ENCODE peak calls at places on chromosomes 2 and 18, in eight cellular contexts. A is SK-N-SH, C is HCT116, U is GM12878, M is endothelial cell of umbilical vein, Q is K562, B is H1, Y is HepG2. Z is an unnamed sample.

GRCh38 chr2:71962350-71962749 is 185.3 kb downstream of the CYP26B1 start:
- DNase-seq in U (no peak), Q (no peak), M (no peak), A (no peak), Y (no peak), B (no peak), C (no peak), Z (no peak)

GRCh38 chr18:63741769-63742168 is 33.4 kb upstream of the SERPINB7 start:
- DNase-seq in Q (no peak), Y (no peak), C (no peak), A (no peak), U (no peak), B (no peak), M (no peak), Z (peak; percentile 70)

GRCh38 chr2:230795856-230796255 is 68.9 kb upstream of the ITM2C start:
- DNase-seq in U (no peak), M (no peak), Q (no peak), C (no peak), A (no peak), Y (no peak), B (no peak), Z (no peak)

GRCh38 chr2:173307287-173307686 is 47.4 kb upstream of the CDCA7 start:
- DNase-seq in A (no peak), Q (no peak), C (no peak), B (no peak), U (peak; percentile 50), M (peak; percentile 12), Y (no peak), Z (no peak)

GRCh38 chr2:133382561-133382960 is 185.7 kb downstream of the NCKAP5 start:
- DNase-seq in Y (no peak), C (no peak), B (no peak), Q (no peak), M (no peak), A (no peak), U (no peak), Z (no peak)

GRCh38 chr2:211751853-211752252 is 786.7 kb downstream of the ERBB4 start:
- DNase-seq in Y (no peak), A (no peak), Q (no peak), M (peak; percentile 48), U (no peak), C (no peak), B (no peak), Z (no peak)

GRCh38 chr18:28189400-28190239 is 12.7 kb upstream of the CDH2 start:
- DNase-seq in A (peak; percentile 25), C (peak; percentile 23), U (peak; percentile 5), M (peak; percentile 73), Q (peak; percentile 18), Y (peak; percentile 54), B (no peak), Z (peak; percentile 1)

GRCh38 chr2:226831266-226831665 is 4.6 kb upstream of the RHBDD1 start:
- DNase-seq in A (no peak), B (no peak), Q (no peak), M (no peak), U (no peak), Y (no peak), C (no peak), Z (no peak)

GRCh38 chr18:13096232-13096631 is 105.1 kb downstream of the CEP192 start:
- DNase-seq in B (no peak), Q (no peak), Y (no peak), C (no peak), M (no peak), U (no peak), A (no peak), Z (no peak)

GRCh38 chr2:27705851-27706622 is 42.3 kb downstream of the SLC4A1AP start:
- DNase-seq in M (peak; percentile 89), A (no peak), Y (peak; percentile 53), C (peak; percentile 80), B (no peak), U (no peak), Q (no peak), Z (no peak)

GRCh38 chr18:50507120-50507590 is 52.7 kb upstream of the MAPK4 start:
- DNase-seq in Y (peak; percentile 13), Q (peak; percentile 49), M (no peak), A (peak; percentile 61), B (peak; percentile 29), U (no peak), C (no peak), Z (no peak)

GRCh38 chr2:65654496-65654895 is 222.1 kb upstream of the SPRED2 start:
- DNase-seq in Y (no peak), A (no peak), C (no peak), B (no peak), Q (no peak), M (no peak), U (no peak), Z (no peak)

DNA sequence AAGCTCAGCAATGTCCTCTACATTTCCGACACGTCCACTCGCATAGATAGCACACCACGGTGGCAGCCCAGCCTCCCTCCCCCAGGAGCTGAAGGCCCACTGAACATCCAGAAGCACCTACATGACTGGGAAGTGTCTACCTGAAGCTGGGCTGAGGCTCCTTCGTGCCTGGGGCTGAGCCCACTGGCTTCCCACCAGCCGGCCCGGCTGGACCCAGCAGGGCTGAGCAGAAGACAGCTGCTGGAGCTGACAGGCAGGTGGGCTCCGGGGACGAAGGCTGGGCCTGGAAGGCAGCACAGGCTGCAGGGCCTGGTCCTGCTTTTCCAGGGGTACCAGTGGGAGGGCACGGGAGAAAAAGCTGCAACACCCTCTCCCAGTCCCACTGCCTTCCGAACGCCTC is 13.5 kb downstream of the SDC1 start:
- DNase-seq in Q (no peak), B (no peak), M (no peak), U (no peak), Y (no peak), C (no peak), A (no peak), Z (no peak)
- H3K9ac ChIP-seq in Q (no peak overlapping the region), B (no peak overlapping the region), M (no peak overlapping the region), U (no peak overlapping the region), Y (no peak overlapping the region), C (no peak overlapping the region), A (no peak overlapping the region), Z (no peak overlapping the region)

GRCh38 chr18:71239111-71239624 is 950.3 kb downstream of the SOCS6 start:
- DNase-seq in U (no peak), Q (no peak), A (no peak), M (no peak), Y (no peak), B (no peak), C (no peak), Z (no peak)

GRCh38 chr18:71242981-71243380 is 954.1 kb downstream of the SOCS6 start:
- DNase-seq in Y (no peak), B (peak; percentile 15), A (no peak), Q (no peak), U (no peak), C (no peak), M (no peak), Z (no peak)

GRCh38 chr18:71233177-71233576 is 944.3 kb downstream of the SOCS6 start:
- DNase-seq in Q (no peak), B (no peak), C (no peak), M (no peak), A (no peak), Y (no peak), U (no peak), Z (no peak)

GRCh38 chr18:71237636-71238035 is 948.8 kb downstream of the SOCS6 start:
- DNase-seq in M (no peak), U (no peak), C (no peak), A (no peak), B (no peak), Y (no peak), Q (no peak), Z (no peak)
- H3K9me3 ChIP-seq in M (no peaks in the 10 kb centered on the region), U (no peaks in the 10 kb centered on the region), C (peaks cover 10% of the 10 kb centered on the region), A (no peaks in the 10 kb centered on the region), B (peaks cover 57% of the 10 kb centered on the region), Y (no peaks in the 10 kb centered on the region), Q (no peaks in the 10 kb centered on the region), Z (no peaks in the 10 kb centered on the region)

GRCh38 chr2:105376789-105377231 is 22.0 kb downstream of the FHL2 start:
- DNase-seq in Y (no peak), U (no peak), M (peak; percentile 89), A (no peak), B (no peak), C (no peak), Q (no peak), Z (no peak)

GRCh38 chr2:105376010-105376409 is 22.8 kb downstream of the FHL2 start:
- DNase-seq in M (peak; percentile 6), C (no peak), B (no peak), U (no peak), A (no peak), Y (no peak), Q (no peak), Z (no peak)

GRCh38 chr2:105373895-105374401 is 24.9 kb downstream of the FHL2 start:
- DNase-seq in A (no peak), M (no peak), B (no peak), Q (no peak), U (peak; percentile 66), Y (no peak), C (no peak), Z (no peak)

GRCh38 chr2:105373344-105373781 is 25.5 kb downstream of the FHL2 start:
- DNase-seq in U (no peak), M (no peak), Y (peak; percentile 35), Q (no peak), A (no peak), C (no peak), B (no peak), Z (no peak)

GRCh38 chr2:105375001-105375561 is 23.8 kb downstream of the FHL2 start:
- DNase-seq in Y (no peak), C (no peak), U (no peak), Q (no peak), M (peak; percentile 46), B (no peak), A (no peak), Z (no peak)
- TF ChIP-seq POLR2AphosphoS5 in Y (no peak), C (no peak), U (no peak), Q (no peak), M (peak; percentile 38), B (no peak), A (no peak), Z (no peak)

DNA sequence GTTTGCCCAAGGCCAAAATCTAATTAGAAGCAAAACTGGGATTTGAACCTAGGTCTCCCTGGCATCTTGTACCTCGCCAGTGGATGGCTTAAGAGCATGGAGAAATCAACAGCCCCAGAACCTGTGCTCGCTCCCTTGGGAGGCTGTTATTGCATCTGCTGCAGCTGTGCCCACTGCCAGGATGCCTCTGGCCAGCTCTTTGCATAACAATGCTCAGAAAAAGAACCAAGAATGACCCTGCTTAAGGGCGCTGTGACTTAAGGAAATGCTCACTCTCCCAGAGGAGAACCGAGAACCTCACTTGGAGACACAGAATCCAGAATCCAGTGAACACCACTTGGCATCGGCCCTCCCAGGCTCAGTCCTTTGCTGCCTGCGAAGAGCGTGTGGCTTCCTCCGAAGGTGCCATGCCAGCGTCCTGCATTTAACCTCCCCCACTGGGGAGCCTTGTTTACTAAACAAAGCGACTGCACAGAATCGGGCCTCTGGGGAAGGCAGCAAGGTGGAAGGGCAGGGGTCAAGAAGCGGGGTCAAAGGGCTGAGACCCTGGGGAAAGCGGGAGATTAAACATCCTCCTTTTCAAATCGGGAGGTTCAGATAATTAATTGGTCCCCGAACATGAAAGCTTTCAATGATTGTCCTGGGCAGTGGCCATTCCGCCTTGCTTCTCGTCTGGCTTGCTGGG is 71.0 kb upstream of the BOD1L2 start:
- DNase-seq in U (no peak), B (no peak), M (no peak), C (no peak), Y (no peak), Q (no peak), A (no peak), Z (no peak)
- H3K9ac ChIP-seq in U (no peak overlapping the region), B (no peak overlapping the region), M (no peak overlapping the region), C (no peak overlapping the region), Y (no peak overlapping the region), Q (no peak overlapping the region), A (no peak overlapping the region), Z (no peak overlapping the region)

GRCh38 chr18:137327-137726 is 21.0 kb upstream of the USP14 start:
- DNase-seq in Q (no peak), Y (no peak), M (no peak), U (no peak), A (no peak), B (no peak), C (no peak), Z (no peak)
- H3K9me3 ChIP-seq in Q (no peaks in the 10 kb centered on the region), Y (no peaks in the 10 kb centered on the region), M (no peaks in the 10 kb centered on the region), U (no peaks in the 10 kb centered on the region), A (no peaks in the 10 kb centered on the region), B (peaks cover 72% of the 10 kb centered on the region), C (no peaks in the 10 kb centered on the region), Z (no peaks in the 10 kb centered on the region)